ENCODE peak calls at places on chromosomes 2 and 18, in seven cellular contexts. Q is H9; O is islet precursor cell; P is GOT3; D is RPMI7951; C is right cardiac atrium; V is activated T-cell treated with anti-CD3 and anti-CD28 coated beads, Interleukin-2, amount 50 U/mL, for 4 hours. T is an unnamed sample.

GRCh38 chr2:55519908-55520885 is 679 bp downstream of the CFAP36 start:
- DNase-seq in Q (no peak), O (peak), P (no peak), D (peak), C (no peak), V (peak), T (peak)

GRCh38 chr18:45456076-45457066 is 158.9 kb upstream of the SLC14A2 start:
- DNase-seq in Q (no peak), O (no peak), P (no peak), D (peak), C (peak), V (no peak), T (no peak)

GRCh38 chr2:172698041-172698863 is 37.4 kb upstream of the RAPGEF4 start:
- DNase-seq in Q (no peak), O (peak), P (no peak), D (peak), C (no peak), V (no peak), T (peak)

GRCh38 chr2:228369400-228370031 is 188.0 kb upstream of the SPHKAP start:
- DNase-seq in Q (no peak), O (no peak), P (no peak), D (no peak), C (no peak), V (no peak), T (no peak)

GRCh38 chr2:27501042-27501441 is 4.4 kb downstream of the GCKR start:
- DNase-seq in Q (no peak), O (no peak), P (no peak), D (no peak), C (no peak), V (no peak), T (no peak)

GRCh38 chr2:207202645-207203044 is 36.9 kb upstream of the KLF7 start:
- DNase-seq in Q (peak), O (peak), P (no peak), D (peak), C (no peak), V (no peak), T (no peak)

GRCh38 chr2:58479557-58480120 is 238.5 kb upstream of the FANCL start:
- DNase-seq in Q (peak), O (no peak), P (no peak), D (no peak), C (no peak), V (no peak), T (no peak)

GRCh38 chr18:63320690-63321265 is 1.2 kb upstream of the BCL2 start:
- DNase-seq in Q (peak), O (peak), P (no peak), D (peak), C (no peak), V (peak), T (no peak)